ENCODE peak calls at places on chromosomes 5 and 9, in seven cellular contexts. I, L, Z, V, C, B and K are unnamed samples.

GRCh38 chr9:63817622-63818518 is 1467.1 kb downstream of the FOXD4L5 start:
- DNase-seq in B (peak), C (peak), V (peak), I (peak), Z (peak), L (peak), K (no peak)

GRCh38 chr9:4762889-4763521 is 22.0 kb upstream of the AK3 start:
- DNase-seq in C (no peak), V (no peak), L (no peak), B (peak), I (peak), Z (no peak), K (no peak)

GRCh38 chr5:77770293-77771005 is 5.7 kb downstream of the TBCA start:
- DNase-seq in L (peak), I (no peak), C (no peak), Z (no peak), V (no peak), B (no peak), K (no peak)

GRCh38 chr9:15104826-15105420 is 194.7 kb upstream of the FREM1 start:
- DNase-seq in V (no peak), I (peak), Z (peak), C (peak), B (no peak), L (peak), K (no peak)

GRCh38 chr5:43895876-43896275 is 292.9 kb downstream of the NNT start:
- DNase-seq in I (no peak), B (no peak), V (no peak), C (no peak), L (no peak), Z (no peak), K (no peak)

GRCh38 chr9:98121096-98121495 is 2.1 kb upstream of the TRIM14 start:
- DNase-seq in V (no peak), Z (no peak), B (no peak), I (no peak), C (no peak), L (no peak), K (no peak)

GRCh38 chr9:135766707-135767106 is 64.7 kb downstream of the KCNT1 start:
- DNase-seq in Z (no peak), B (no peak), V (no peak), I (no peak), L (no peak), C (no peak), K (peak)

GRCh38 chr9:37650299-37650872 is 368 bp upstream of the FRMPD1 start:
- DNase-seq in L (no peak), C (no peak), I (peak), V (no peak), B (no peak), Z (no peak), K (no peak)

GRCh38 chr9:83596899-83597504 is 25.9 kb upstream of the IDNK start:
- DNase-seq in V (no peak), B (no peak), C (peak), L (no peak), Z (no peak), I (peak), K (no peak)

GRCh38 chr5:56337715-56338319 is 104.7 kb upstream of the ANKRD55 start:
- DNase-seq in C (no peak), Z (no peak), I (no peak), L (no peak), V (no peak), B (no peak), K (no peak)

GRCh38 chr9:134938346-134939079 is 20.8 kb upstream of the FCN1 start:
- DNase-seq in C (peak), I (no peak), Z (no peak), V (no peak), B (no peak), L (no peak), K (no peak)

GRCh38 chr5:159022178-159022556 is 77.5 kb downstream of the EBF1 start:
- DNase-seq in B (peak), Z (no peak), L (peak), V (no peak), C (peak), I (peak), K (no peak)

GRCh38 chr5:140298183-140298601 is 4.7 kb downstream of the PFDN1 start:
- DNase-seq in B (no peak), V (no peak), L (peak), I (no peak), C (no peak), Z (no peak), K (no peak)

GRCh38 chr5:132474881-132475511 is 15.6 kb downstream of the IRF1 start:
- DNase-seq in I (no peak), Z (no peak), C (peak), V (no peak), L (no peak), B (no peak), K (no peak)

GRCh38 chr5:83957188-83957587 is 236.5 kb upstream of the HAPLN1 start:
- DNase-seq in Z (no peak), I (no peak), B (no peak), V (no peak), C (no peak), L (peak), K (no peak)

GRCh38 chr5:58887721-58888409 is 305.0 kb downstream of the RAB3C start:
- DNase-seq in L (peak), B (no peak), Z (no peak), I (peak), V (no peak), C (no peak), K (no peak)

GRCh38 chr5:18533137-18533536 is 898.9 kb downstream of the TAF11L14 start:
- DNase-seq in B (no peak), V (no peak), L (no peak), Z (no peak), C (no peak), I (no peak), K (no peak)

GRCh38 chr5:152503206-152503605 is 98.1 kb upstream of the NMUR2 start:
- DNase-seq in B (no peak), I (no peak), Z (no peak), V (no peak), L (no peak), C (no peak), K (no peak)

GRCh38 chr5:175290379-175290778 is 153.6 kb downstream of the DRD1 start:
- DNase-seq in C (no peak), Z (no peak), I (no peak), L (no peak), V (no peak), B (no peak), K (no peak)

GRCh38 chr9:137580209-137580957 is 1.7 kb upstream of the DPH7 start:
- DNase-seq in B (no peak), I (no peak), L (no peak), Z (no peak), C (no peak), V (no peak), K (no peak)

GRCh38 chr9:81070689-81071088 is 618.7 kb downstream of the TLE1 start:
- DNase-seq in B (no peak), C (no peak), Z (no peak), I (no peak), L (no peak), V (no peak), K (no peak)

GRCh38 chr5:23655674-23656073 is 148.3 kb downstream of the PRDM9 start:
- DNase-seq in Z (no peak), V (no peak), L (no peak), B (no peak), C (no peak), I (no peak), K (no peak)

GRCh38 chr5:60883229-60883628 is 39.2 kb upstream of the ELOVL7 start:
- DNase-seq in Z (no peak), V (no peak), I (no peak), L (no peak), C (no peak), B (no peak), K (no peak)

GRCh38 chr9:36443581-36443980 is 43.5 kb upstream of the RNF38 start:
- DNase-seq in L (peak), V (no peak), B (no peak), C (no peak), Z (no peak), I (no peak), K (no peak)
- H3K27ac ChIP-seq in L (no peak), V (no peak), B (no peak), C (no peak), Z (no peak), I (no peak), K (no peak)

GRCh38 chr5:171808951-171809350 is 23.3 kb downstream of the SMIM23 start:
- DNase-seq in B (no peak), Z (no peak), C (no peak), L (peak), I (no peak), V (no peak), K (no peak)

GRCh38 chr5:171816666-171817065 is 31.0 kb downstream of the SMIM23 start:
- DNase-seq in I (no peak), C (no peak), V (no peak), B (no peak), Z (no peak), L (no peak), K (no peak)

GRCh38 chr5:171810217-171810616 is 24.6 kb downstream of the SMIM23 start:
- DNase-seq in C (no peak), V (no peak), I (no peak), B (no peak), Z (no peak), L (no peak), K (no peak)

GRCh38 chr5:171813813-171814212 is 28.2 kb downstream of the SMIM23 start:
- DNase-seq in L (no peak), V (no peak), C (no peak), B (no peak), I (no peak), Z (no peak), K (no peak)

GRCh38 chr5:171813270-171813669 is 27.7 kb downstream of the SMIM23 start:
- DNase-seq in B (no peak), L (no peak), Z (no peak), C (no peak), V (no peak), I (no peak), K (no peak)
- H3K27ac ChIP-seq in B (no peak), L (no peak), Z (no peak), C (no peak), V (no peak), I (no peak), K (no peak)

DNA sequence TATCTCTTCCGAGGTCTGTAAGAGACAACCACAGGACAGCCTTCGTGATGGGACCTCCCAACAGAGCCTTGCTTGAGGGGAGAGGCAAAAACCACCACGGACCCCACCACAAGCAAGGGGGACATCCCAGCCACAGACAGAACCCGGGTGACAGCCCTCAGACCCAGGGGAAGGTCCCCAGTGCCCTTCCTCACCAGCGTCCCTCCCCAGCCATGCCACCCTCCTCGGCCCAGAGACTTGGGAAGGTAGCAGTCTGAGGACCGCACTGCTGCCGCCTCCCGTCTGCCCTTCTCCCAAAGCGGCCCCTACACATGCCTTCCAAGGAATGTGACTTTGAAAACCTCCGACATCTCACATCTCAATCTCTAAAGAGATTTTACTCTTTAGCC is 13.4 kb downstream of the IPPK start:
- DNase-seq in C (no peak), B (no peak), V (no peak), L (no peak), I (no peak), Z (no peak), K (no peak)
- H3K27ac ChIP-seq in C (no peak), B (peak), V (no peak), L (no peak), I (no peak), Z (no peak), K (no peak)

DNA sequence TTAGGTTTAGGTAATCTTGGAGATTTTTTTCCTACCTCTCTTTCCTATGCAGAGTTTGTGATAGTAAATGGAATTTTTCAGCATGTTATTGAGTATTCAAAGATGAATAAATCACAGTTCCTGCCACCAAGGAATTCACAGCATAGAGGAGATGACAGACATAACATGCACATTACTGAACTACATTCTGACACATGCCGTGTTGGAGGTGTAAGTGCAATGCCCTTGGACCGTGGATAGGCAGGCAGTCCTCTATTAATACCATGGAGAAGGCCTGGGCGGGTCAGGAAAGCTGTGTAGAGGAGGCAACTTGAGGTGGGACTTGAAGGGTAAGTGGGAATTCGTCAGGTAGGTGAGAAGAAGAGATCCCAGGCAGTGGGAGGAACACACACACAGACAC is 43.9 kb downstream of the MCCC2 start:
- DNase-seq in B (no peak), L (no peak), I (no peak), C (no peak), Z (no peak), V (no peak), K (no peak)
- H3K27ac ChIP-seq in B (no peak), L (no peak), I (no peak), C (no peak), Z (no peak), V (no peak), K (peak)